ENCODE peak calls at places on chromosomes 12 and 14, in seven cellular contexts. Y is HuH-7.5; Z is stimulated activated CD4-positive, alpha-beta T cell treated with anti-CD3 and anti-CD28 coated beads, Interleukin-15, amount 100 ng/mL, for 24 hours; K is Panc1; W is epithelial cell of esophagus; M is HEK293T; R is cerebellar nuclear complex. I is an unnamed sample.

GRCh38 chr14:63727231-63727735 is 582 bp downstream of the SGPP1 start:
- DNase-seq in M (peak; percentile 64), R (no peak), Z (peak; percentile 40), W (peak; percentile 40), K (no peak), Y (peak; percentile 36), I (peak; percentile 6)

GRCh38 chr12:123713398-123714301 is 1.5 kb downstream of the ATP6V0A2 start:
- DNase-seq in M (no peak), Z (peak; percentile 53), W (peak; percentile 35), K (no peak), Y (no peak), R (no peak), I (no peak)

GRCh38 chr14:53655080-53655785 is 301.4 kb downstream of the BMP4 start:
- DNase-seq in W (no peak), Y (no peak), R (no peak), M (no peak), Z (no peak), K (no peak), I (no peak)

GRCh38 chr12:9378430-9378835 is 170.2 kb upstream of the PZP start:
- DNase-seq in Z (no peak), W (peak; percentile 68), M (peak; percentile 54), R (no peak), K (no peak), Y (peak; percentile 29), I (no peak)

GRCh38 chr12:26121323-26121740 is 3.5 kb downstream of the BHLHE41 start:
- DNase-seq in Y (no peak), Z (no peak), R (no peak), W (no peak), M (no peak), K (no peak), I (no peak)

GRCh38 chr14:91352101-91352500 is 65.5 kb downstream of the CCDC88C start:
- DNase-seq in Y (no peak), W (no peak), R (no peak), K (no peak), M (no peak), Z (no peak), I (no peak)

GRCh38 chr14:97137705-97138104 is 340.5 kb downstream of the VRK1 start:
- DNase-seq in R (no peak), Z (no peak), M (no peak), Y (no peak), W (no peak), K (no peak), I (no peak)

GRCh38 chr14:48937796-48938195 is 648.4 kb downstream of the RPS29 start:
- DNase-seq in Y (no peak), K (no peak), R (no peak), M (peak; percentile 21), W (peak; percentile 2), Z (no peak), I (no peak)

GRCh38 chr12:5565933-5566632 is 134.2 kb downstream of the NTF3 start:
- DNase-seq in Z (no peak), M (no peak), R (no peak), W (no peak), Y (no peak), K (no peak), I (peak; percentile 63)

GRCh38 chr14:21846227-21846885 is 172.7 kb upstream of the OR4E1 start:
- DNase-seq in K (no peak), R (no peak), W (peak; percentile 24), Y (no peak), Z (peak; percentile 80), M (peak; percentile 50), I (no peak)

GRCh38 chr12:607541-608001 is 55.7 kb downstream of the NINJ2 start:
- DNase-seq in M (no peak), W (peak; percentile 98), R (no peak), Z (no peak), K (no peak), Y (no peak), I (no peak)

GRCh38 chr14:99579903-99580570 is 24.0 kb downstream of the CCDC85C start:
- DNase-seq in Z (no peak), W (peak; percentile 93), R (no peak), M (no peak), K (no peak), Y (peak; percentile 51), I (peak; percentile 52)

GRCh38 chr14:28763914-28764848 is 2.4 kb upstream of the FOXG1 start:
- DNase-seq in Y (no peak), W (no peak), M (peak; percentile 34), K (no peak), R (no peak), Z (no peak), I (no peak)

GRCh38 chr12:57756406-57757341 is 1.8 kb downstream of the MARCHF9 start:
- DNase-seq in Y (peak; percentile 98), Z (peak; percentile 81), M (peak; percentile 78), R (no peak), K (no peak), W (peak; percentile 60), I (no peak)

GRCh38 chr14:68956728-68957127 is 22.4 kb downstream of the ACTN1 start:
- DNase-seq in R (no peak), Y (no peak), M (no peak), K (no peak), W (no peak), Z (no peak), I (no peak)

GRCh38 chr14:22882529-22883190 is 362 bp upstream of the REM2 start:
- DNase-seq in M (peak; percentile 38), R (no peak), W (peak; percentile 80), Y (peak; percentile 60), K (no peak), Z (peak; percentile 31), I (peak; percentile 45)

GRCh38 chr12:120856980-120857379 is 47.2 kb downstream of the SPPL3 start:
- DNase-seq in Y (no peak), R (no peak), Z (no peak), W (peak; percentile 41), K (no peak), M (no peak), I (peak; percentile 20)

GRCh38 chr12:113221997-113222729 is 899 bp downstream of the TPCN1 start:
- DNase-seq in K (no peak), Z (peak; percentile 45), M (no peak), W (peak; percentile 24), Y (no peak), R (no peak), I (no peak)

GRCh38 chr14:37668646-37669045 is 73.2 kb downstream of the TTC6 start:
- DNase-seq in M (no peak), Y (no peak), K (no peak), R (no peak), Z (no peak), W (peak; percentile 58), I (peak; percentile 55)

GRCh38 chr12:51183816-51184215 is 10.9 kb upstream of the TFCP2 start:
- DNase-seq in Z (no peak), R (no peak), M (peak; percentile 10), Y (no peak), W (no peak), K (no peak), I (peak; percentile 38)

GRCh38 chr12:25960926-25961325 is 2.4 kb downstream of the RASSF8 start:
- DNase-seq in W (no peak), Z (no peak), Y (no peak), R (no peak), K (no peak), M (no peak), I (no peak)

GRCh38 chr14:33788116-33788515 is 162.8 kb downstream of the EGLN3 start:
- DNase-seq in Z (no peak), R (no peak), K (no peak), M (no peak), W (no peak), Y (no peak), I (no peak)

I was measured in HFFc6.